ENCODE peak calls at places on chromosomes 16 and 17, in six cellular contexts. One of them, this sample, is unnamed.

GRCh38 chr16:1551166-1551565 is 17.7 kb downstream of the TMEM204 start:
- DNase-seq in body of pancreas: no peak
- DNase-seq in sigmoid colon: no peak
- DNase-seq in Panc1: no peak
- DNase-seq in adrenal gland: no peak
- DNase-seq in MM.1S: no peak
- DNase-seq in this sample: no peak

GRCh38 chr16:66472961-66473610 is 46.0 kb downstream of the BEAN1 start:
- DNase-seq in body of pancreas: no peak
- DNase-seq in adrenal gland: no peak
- DNase-seq in MM.1S: no peak
- DNase-seq in Panc1: no peak
- DNase-seq in sigmoid colon: peak; percentile 58
- DNase-seq in this sample: no peak

GRCh38 chr16:75801307-75801706 is 75.0 kb upstream of the CPHXL start:
- DNase-seq in Panc1: no peak
- DNase-seq in sigmoid colon: no peak
- DNase-seq in MM.1S: no peak
- DNase-seq in body of pancreas: no peak
- DNase-seq in adrenal gland: no peak
- DNase-seq in this sample: no peak

GRCh38 chr17:77451271-77451893 is 310.6 kb downstream of the SEC14L1 start:
- DNase-seq in body of pancreas: peak; percentile 74
- DNase-seq in Panc1: no peak
- DNase-seq in sigmoid colon: peak; percentile 89
- DNase-seq in adrenal gland: peak; percentile 69
- DNase-seq in MM.1S: peak; percentile 27
- DNase-seq in this sample: peak; percentile 77

GRCh38 chr17:38628441-38628840 is 22.7 kb upstream of the SRCIN1 start:
- DNase-seq in Panc1: no peak
- DNase-seq in adrenal gland: no peak
- DNase-seq in MM.1S: no peak
- DNase-seq in sigmoid colon: no peak
- DNase-seq in body of pancreas: no peak
- DNase-seq in this sample: no peak

GRCh38 chr16:60945225-60945624 is 1091.0 kb downstream of the CDH8 start:
- DNase-seq in adrenal gland: no peak
- DNase-seq in sigmoid colon: no peak
- DNase-seq in body of pancreas: no peak
- DNase-seq in Panc1: no peak
- DNase-seq in MM.1S: peak; percentile 23
- DNase-seq in this sample: no peak

GRCh38 chr17:68509151-68510057 is 2.8 kb upstream of the PRKAR1A start:
- DNase-seq in Panc1: no peak
- DNase-seq in MM.1S: peak; percentile 47
- DNase-seq in sigmoid colon: peak; percentile 74
- DNase-seq in body of pancreas: peak; percentile 58
- DNase-seq in adrenal gland: no peak
- DNase-seq in this sample: peak; percentile 68

GRCh38 chr16:53968896-53969295 is 264.9 kb downstream of the FTO start:
- DNase-seq in MM.1S: no peak
- DNase-seq in adrenal gland: no peak
- DNase-seq in body of pancreas: no peak
- DNase-seq in Panc1: no peak
- DNase-seq in sigmoid colon: no peak
- DNase-seq in this sample: no peak

GRCh38 chr17:7814969-7815368 is 19.0 kb upstream of the KDM6B start:
- DNase-seq in body of pancreas: no peak
- DNase-seq in Panc1: no peak
- DNase-seq in MM.1S: no peak
- DNase-seq in sigmoid colon: no peak
- DNase-seq in adrenal gland: no peak
- DNase-seq in this sample: no peak

GRCh38 chr17:38852771-38853291 is 690 bp downstream of the RPL23 start:
- DNase-seq in adrenal gland: no peak
- DNase-seq in MM.1S: peak; percentile 12
- DNase-seq in body of pancreas: no peak
- DNase-seq in Panc1: no peak
- DNase-seq in sigmoid colon: no peak
- DNase-seq in this sample: no peak

GRCh38 chr17:7058831-7059447 is 15.0 kb upstream of the SLC16A11 start:
- DNase-seq in Panc1: no peak
- DNase-seq in adrenal gland: no peak
- DNase-seq in body of pancreas: no peak
- DNase-seq in sigmoid colon: no peak
- DNase-seq in MM.1S: peak; percentile 1
- DNase-seq in this sample: no peak

GRCh38 chr17:49548506-49549310 is 27.0 kb upstream of the NXPH3 start:
- DNase-seq in adrenal gland: peak; percentile 41
- DNase-seq in Panc1: no peak
- DNase-seq in body of pancreas: peak; percentile 34
- DNase-seq in sigmoid colon: no peak
- DNase-seq in MM.1S: no peak
- DNase-seq in this sample: peak; percentile 62

GRCh38 chr16:48197294-48197693 is 41.5 kb upstream of the ABCC12 start:
- DNase-seq in MM.1S: no peak
- DNase-seq in Panc1: no peak
- DNase-seq in sigmoid colon: no peak
- DNase-seq in body of pancreas: no peak
- DNase-seq in adrenal gland: no peak
- DNase-seq in this sample: no peak

GRCh38 chr16:89921699-89922476 is 1.3 kb upstream of the TUBB3 start:
- DNase-seq in Panc1: no peak
- DNase-seq in sigmoid colon: peak; percentile 93
- DNase-seq in MM.1S: no peak
- DNase-seq in adrenal gland: peak; percentile 94
- DNase-seq in body of pancreas: peak; percentile 74
- DNase-seq in this sample: peak; percentile 82

GRCh38 chr16:57639172-57639571 is 10.7 kb downstream of the ADGRG1 start:
- DNase-seq in adrenal gland: no peak
- DNase-seq in body of pancreas: peak; percentile 86
- DNase-seq in Panc1: no peak
- DNase-seq in MM.1S: no peak
- DNase-seq in sigmoid colon: no peak
- DNase-seq in this sample: peak; percentile 41

GRCh38 chr16:53859995-53860540 is 156.1 kb downstream of the FTO start:
- DNase-seq in Panc1: no peak
- DNase-seq in MM.1S: no peak
- DNase-seq in sigmoid colon: no peak
- DNase-seq in adrenal gland: no peak
- DNase-seq in body of pancreas: no peak
- DNase-seq in this sample: no peak

GRCh38 chr17:77451894-77452852 is 311.4 kb downstream of the SEC14L1 start:
- DNase-seq in MM.1S: no peak
- DNase-seq in body of pancreas: peak; percentile 62
- DNase-seq in adrenal gland: peak; percentile 67
- DNase-seq in sigmoid colon: peak; percentile 94
- DNase-seq in Panc1: no peak
- DNase-seq in this sample: peak; percentile 76

GRCh38 chr17:45648642-45649041 is 135.5 kb upstream of the CRHR1 start:
- DNase-seq in MM.1S: no peak
- DNase-seq in adrenal gland: no peak
- DNase-seq in body of pancreas: no peak
- DNase-seq in sigmoid colon: no peak
- DNase-seq in Panc1: no peak
- DNase-seq in this sample: no peak

GRCh38 chr17:31433091-31433790 is 41.8 kb downstream of the RAB11FIP4 start:
- DNase-seq in sigmoid colon: no peak
- DNase-seq in Panc1: no peak
- DNase-seq in adrenal gland: no peak
- DNase-seq in MM.1S: peak; percentile 72
- DNase-seq in body of pancreas: no peak
- DNase-seq in this sample: no peak

GRCh38 chr17:38748329-38749221 is at the start of gene PCGF2:
- DNase-seq in Panc1: no peak
- DNase-seq in MM.1S: no peak
- DNase-seq in sigmoid colon: peak; percentile 94
- DNase-seq in adrenal gland: peak; percentile 94
- DNase-seq in body of pancreas: peak; percentile 93
- DNase-seq in this sample: peak; percentile 94

GRCh38 chr17:1005361-1005946 is 8.5 kb downstream of the TIMM22 start:
- DNase-seq in Panc1: no peak
- DNase-seq in sigmoid colon: peak; percentile 91
- DNase-seq in body of pancreas: peak; percentile 88
- DNase-seq in adrenal gland: peak; percentile 89
- DNase-seq in MM.1S: no peak
- DNase-seq in this sample: peak; percentile 74

GRCh38 chr16:56372938-56373337 is 52.4 kb downstream of the AMFR start:
- DNase-seq in sigmoid colon: no peak
- DNase-seq in adrenal gland: no peak
- DNase-seq in Panc1: no peak
- DNase-seq in MM.1S: no peak
- DNase-seq in body of pancreas: no peak
- DNase-seq in this sample: no peak

GRCh38 chr17:73802871-73803270 is 158.6 kb upstream of the SDK2 start:
- DNase-seq in MM.1S: no peak
- DNase-seq in sigmoid colon: no peak
- DNase-seq in Panc1: no peak
- DNase-seq in body of pancreas: no peak
- DNase-seq in adrenal gland: no peak
- DNase-seq in this sample: no peak

GRCh38 chr17:19384723-19385391 is 2.1 kb downstream of the MFAP4 start:
- DNase-seq in body of pancreas: peak; percentile 51
- DNase-seq in adrenal gland: peak; percentile 82
- DNase-seq in MM.1S: no peak
- DNase-seq in sigmoid colon: peak; percentile 97
- DNase-seq in Panc1: no peak
- DNase-seq in this sample: peak; percentile 89

GRCh38 chr17:36008998-36009665 is 7.8 kb upstream of the CCL15 start:
- DNase-seq in adrenal gland: no peak
- DNase-seq in Panc1: no peak
- DNase-seq in sigmoid colon: no peak
- DNase-seq in body of pancreas: no peak
- DNase-seq in MM.1S: peak; percentile 83
- DNase-seq in this sample: no peak

GRCh38 chr16:84947022-84947421 is 64.3 kb downstream of the ZDHHC7 start:
- DNase-seq in sigmoid colon: peak; percentile 84
- DNase-seq in Panc1: no peak
- DNase-seq in adrenal gland: peak; percentile 64
- DNase-seq in MM.1S: no peak
- DNase-seq in body of pancreas: peak; percentile 33
- DNase-seq in this sample: no peak

GRCh38 chr16:586047-586644 is 3.7 kb upstream of the RAB40C start:
- DNase-seq in MM.1S: no peak
- DNase-seq in body of pancreas: no peak
- DNase-seq in sigmoid colon: no peak
- DNase-seq in adrenal gland: no peak
- DNase-seq in Panc1: no peak
- DNase-seq in this sample: no peak

GRCh38 chr17:40015005-40015997 is at the start of gene CSF3:
- DNase-seq in MM.1S: no peak
- DNase-seq in adrenal gland: no peak
- DNase-seq in body of pancreas: no peak
- DNase-seq in Panc1: no peak
- DNase-seq in sigmoid colon: no peak
- DNase-seq in this sample: no peak

GRCh38 chr16:53588081-53588648 is 85.2 kb upstream of the AKTIP start:
- DNase-seq in MM.1S: no peak
- DNase-seq in sigmoid colon: no peak
- DNase-seq in body of pancreas: no peak
- DNase-seq in adrenal gland: no peak
- DNase-seq in Panc1: no peak
- DNase-seq in this sample: no peak

GRCh38 chr16:57795431-57795878 is 6.8 kb downstream of the KIFC3 start:
- DNase-seq in adrenal gland: peak; percentile 54
- DNase-seq in Panc1: peak; percentile 27
- DNase-seq in body of pancreas: peak; percentile 83
- DNase-seq in MM.1S: peak; percentile 85
- DNase-seq in sigmoid colon: peak; percentile 67
- DNase-seq in this sample: peak; percentile 41

GRCh38 chr16:3085868-3086595 is 13.1 kb downstream of the ZSCAN10 start:
- DNase-seq in MM.1S: no peak
- DNase-seq in body of pancreas: no peak
- DNase-seq in sigmoid colon: no peak
- DNase-seq in adrenal gland: no peak
- DNase-seq in Panc1: no peak
- DNase-seq in this sample: no peak

DNA sequence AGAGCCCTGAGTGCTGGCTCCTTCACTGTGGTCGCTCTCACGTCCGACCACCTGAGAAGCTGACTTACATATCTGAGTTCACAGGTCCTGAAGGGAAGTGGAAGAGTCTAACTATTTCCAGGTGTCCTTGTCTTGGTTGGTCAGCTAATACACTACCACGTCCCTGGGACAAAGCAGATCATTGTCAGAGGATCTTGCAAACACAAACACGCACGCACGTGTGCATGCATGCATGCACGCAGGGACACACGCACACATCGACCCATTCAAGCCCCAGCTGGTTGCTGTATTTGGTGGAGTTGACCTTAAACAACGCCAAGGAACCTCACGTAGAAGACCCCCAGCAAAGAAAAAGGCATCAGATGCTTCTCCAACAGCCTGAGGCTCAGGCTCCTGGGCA is 95.9 kb downstream of the TBC1D16 start:
- DNase-seq in MM.1S: no peak
- DNase-seq in sigmoid colon: no peak
- DNase-seq in body of pancreas: no peak
- DNase-seq in adrenal gland: no peak
- DNase-seq in Panc1: no peak
- DNase-seq in this sample: no peak
- H3K4me1 ChIP-seq in MM.1S: no peaks in the 10 kb centered on the region
- H3K4me1 ChIP-seq in sigmoid colon: peaks cover 5% of the 10 kb centered on the region
- H3K4me1 ChIP-seq in body of pancreas: peaks cover 11% of the 10 kb centered on the region
- H3K4me1 ChIP-seq in adrenal gland: no peaks in the 10 kb centered on the region
- H3K4me1 ChIP-seq in Panc1: peaks cover 15% of the 10 kb centered on the region
- H3K4me1 ChIP-seq in this sample: peaks cover 25% of the 10 kb centered on the region

GRCh38 chr17:29140631-29141483 is 39.3 kb downstream of the MYO18A start:
- DNase-seq in sigmoid colon: no peak
- DNase-seq in body of pancreas: no peak
- DNase-seq in MM.1S: no peak
- DNase-seq in Panc1: no peak
- DNase-seq in adrenal gland: no peak
- DNase-seq in this sample: no peak
- H3K4me1 ChIP-seq in sigmoid colon: peaks cover 49% of the 10 kb centered on the region
- H3K4me1 ChIP-seq in body of pancreas: peaks cover 27% of the 10 kb centered on the region
- H3K4me1 ChIP-seq in MM.1S: peaks cover 33% of the 10 kb centered on the region
- H3K4me1 ChIP-seq in Panc1: peaks cover 35% of the 10 kb centered on the region
- H3K4me1 ChIP-seq in adrenal gland: peaks cover 67% of the 10 kb centered on the region
- H3K4me1 ChIP-seq in this sample: peaks cover 91% of the 10 kb centered on the region

DNA sequence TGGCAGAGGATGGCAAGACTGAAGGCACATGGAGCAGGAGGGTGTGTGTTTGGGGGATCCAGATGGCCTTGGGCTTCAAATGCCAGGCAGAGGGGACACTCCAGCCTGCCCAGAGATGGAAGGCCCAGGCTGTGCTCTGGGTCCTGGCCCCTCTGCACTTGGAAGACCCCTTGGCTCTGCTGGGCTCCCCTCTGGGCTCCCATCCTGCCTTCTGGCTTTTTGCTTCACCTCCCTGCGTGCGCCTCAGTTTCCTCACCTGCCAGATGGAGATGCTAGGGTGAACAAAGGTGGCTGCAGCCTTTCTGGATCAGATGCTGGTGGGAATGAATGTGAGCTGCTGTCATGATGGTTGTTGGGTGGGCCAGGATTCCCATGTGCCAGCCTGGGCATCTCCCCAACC is 3.0 kb downstream of the SNN start:
- DNase-seq in MM.1S: no peak
- DNase-seq in sigmoid colon: no peak
- DNase-seq in body of pancreas: no peak
- DNase-seq in Panc1: no peak
- DNase-seq in adrenal gland: no peak
- DNase-seq in this sample: no peak
- H3K4me1 ChIP-seq in MM.1S: peaks cover 51% of the 10 kb centered on the region
- H3K4me1 ChIP-seq in sigmoid colon: peaks cover 72% of the 10 kb centered on the region
- H3K4me1 ChIP-seq in body of pancreas: peaks cover 65% of the 10 kb centered on the region
- H3K4me1 ChIP-seq in Panc1: peaks cover 19% of the 10 kb centered on the region
- H3K4me1 ChIP-seq in adrenal gland: peaks cover 68% of the 10 kb centered on the region
- H3K4me1 ChIP-seq in this sample: peaks cover 82% of the 10 kb centered on the region

GRCh38 chr17:17091856-17092756 is 49.8 kb downstream of the MPRIP start:
- DNase-seq in Panc1: no peak
- DNase-seq in sigmoid colon: no peak
- DNase-seq in adrenal gland: no peak
- DNase-seq in MM.1S: no peak
- DNase-seq in body of pancreas: no peak
- DNase-seq in this sample: no peak
- H3K4me1 ChIP-seq in Panc1: no peaks in the 10 kb centered on the region
- H3K4me1 ChIP-seq in sigmoid colon: peaks cover 33% of the 10 kb centered on the region
- H3K4me1 ChIP-seq in adrenal gland: peaks cover 46% of the 10 kb centered on the region
- H3K4me1 ChIP-seq in MM.1S: no peaks in the 10 kb centered on the region
- H3K4me1 ChIP-seq in body of pancreas: peaks cover 51% of the 10 kb centered on the region
- H3K4me1 ChIP-seq in this sample: peaks cover 99% of the 10 kb centered on the region